ENCODE peak calls at places on chromosomes 2 and 18, in ten cellular contexts. B, C, E, O, Z, Q, I, J, R and X are unnamed samples.

GRCh38 chr2:158716091-158716815 is 78.9 kb upstream of the DAPL1 start:
- DNase-seq in O (no peak), B (no peak), Z (no peak), Q (no peak), E (peak; percentile 88), I (no peak), J (no peak), R (peak; percentile 31), C (no peak), X (peak; percentile 57)

GRCh38 chr18:60667016-60667415 is 294.4 kb upstream of the MC4R start:
- DNase-seq in I (no peak), J (no peak), O (no peak), Q (no peak), R (no peak), C (no peak), B (no peak), E (no peak), Z (no peak), X (no peak)

GRCh38 chr2:118227698-118228508 is 139.6 kb downstream of the INSIG2 start:
- DNase-seq in R (no peak), I (no peak), B (no peak), E (no peak), Q (no peak), O (no peak), Z (no peak), J (no peak), C (no peak), X (peak; percentile 29)

GRCh38 chr2:1055014-1055595 is 104.5 kb downstream of the SNTG2 start:
- DNase-seq in B (peak; percentile 5), I (peak; percentile 89), R (no peak), Q (no peak), Z (peak; percentile 73), C (no peak), O (no peak), E (no peak), J (no peak), X (peak; percentile 82)

GRCh38 chr2:241620419-241620769 is 16.6 kb downstream of the THAP4 start:
- DNase-seq in C (no peak), J (no peak), R (no peak), O (no peak), Q (no peak), Z (no peak), B (no peak), E (no peak), I (no peak), X (no peak)

GRCh38 chr2:83113953-83114352 is 1345.1 kb downstream of the SUCLG1 start:
- DNase-seq in B (no peak), C (no peak), E (no peak), I (no peak), Q (no peak), J (no peak), R (no peak), O (no peak), Z (no peak), X (no peak)

GRCh38 chr2:227545990-227546389 is 52.7 kb upstream of the SCYGR2 start:
- DNase-seq in B (no peak), E (no peak), R (no peak), C (peak; percentile 51), J (no peak), Q (no peak), Z (no peak), O (no peak), I (no peak), X (peak; percentile 55)

GRCh38 chr2:12717988-12718661 is 1.4 kb downstream of the TRIB2 start:
- DNase-seq in I (peak; percentile 34), O (no peak), C (no peak), R (peak; percentile 23), Q (no peak), B (no peak), Z (no peak), J (no peak), E (no peak), X (peak; percentile 64)

GRCh38 chr2:43459455-43459854 is 136.4 kb downstream of the THADA start:
- DNase-seq in J (no peak), Q (no peak), E (no peak), Z (peak; percentile 61), I (no peak), C (no peak), B (no peak), O (no peak), R (no peak), X (no peak)

GRCh38 chr2:10654069-10654468 is 35.7 kb downstream of the NOL10 start:
- DNase-seq in R (no peak), C (peak; percentile 7), J (no peak), O (no peak), E (no peak), I (no peak), Q (peak; percentile 18), Z (peak; percentile 6), B (no peak), X (no peak)

GRCh38 chr2:160505236-160505635 is 11.6 kb upstream of the RBMS1 start:
- DNase-seq in Q (no peak), I (no peak), J (no peak), Z (no peak), E (peak; percentile 52), C (no peak), R (no peak), O (no peak), B (no peak), X (no peak)

GRCh38 chr18:72119082-72119481 is 425.1 kb downstream of the CBLN2 start:
- DNase-seq in Q (no peak), O (no peak), J (no peak), C (no peak), Z (no peak), E (no peak), R (no peak), B (no peak), I (no peak), X (no peak)

GRCh38 chr2:19955544-19956422 is 34.1 kb downstream of the WDR35 start:
- DNase-seq in E (peak; percentile 54), Z (peak; percentile 71), J (peak; percentile 20), Q (peak; percentile 3), I (peak; percentile 75), R (peak; percentile 41), O (peak; percentile 77), C (peak; percentile 56), B (peak; percentile 76), X (peak; percentile 85)

GRCh38 chr18:808086-808485 is 4.0 kb downstream of the YES1 start:
- DNase-seq in E (no peak), Q (no peak), B (no peak), J (no peak), C (no peak), Z (no peak), I (peak; percentile 24), O (no peak), R (no peak), X (no peak)

GRCh38 chr2:144671695-144672094 is 151.8 kb upstream of the ZEB2 start:
- DNase-seq in E (no peak), I (no peak), R (no peak), Z (no peak), C (no peak), O (no peak), B (no peak), J (no peak), Q (no peak), X (no peak)

GRCh38 chr2:240803191-240803590 is 16.8 kb downstream of the KIF1A start:
- DNase-seq in O (no peak), C (no peak), I (no peak), J (no peak), B (no peak), R (no peak), E (no peak), Z (no peak), Q (no peak), X (peak; percentile 28)

GRCh38 chr18:46718501-46719341 is 38.1 kb downstream of the ST8SIA5 start:
- DNase-seq in C (no peak), Q (no peak), O (no peak), B (peak; percentile 21), J (no peak), Z (peak; percentile 91), I (peak; percentile 61), E (no peak), R (no peak), X (peak; percentile 63)

GRCh38 chr2:108907822-108908716 is 81.0 kb downstream of the EDAR start:
- DNase-seq in I (no peak), J (no peak), B (no peak), Q (no peak), O (no peak), C (no peak), Z (no peak), E (no peak), R (no peak), X (peak; percentile 46)

GRCh38 chr2:2574401-2575184 is 243.5 kb upstream of the MYT1L start:
- DNase-seq in C (no peak), B (no peak), I (no peak), J (no peak), Q (no peak), O (no peak), R (no peak), Z (no peak), E (no peak), X (peak; percentile 43)

GRCh38 chr18:23799540-23799939 is 110.3 kb downstream of the LAMA3 start:
- DNase-seq in O (no peak), Z (no peak), R (no peak), B (no peak), E (no peak), Q (no peak), J (no peak), C (no peak), I (no peak), X (no peak)

GRCh38 chr18:8689431-8689830 is 15.9 kb upstream of the MTCL1 start:
- DNase-seq in E (no peak), R (no peak), B (no peak), Z (no peak), Q (no peak), C (no peak), J (no peak), O (no peak), I (no peak), X (no peak)

GRCh38 chr2:140465301-140465700 is 1665.5 kb downstream of the LRP1B start:
- DNase-seq in E (no peak), Z (no peak), C (no peak), Q (no peak), I (no peak), R (no peak), B (no peak), J (no peak), O (no peak), X (no peak)

GRCh38 chr2:38097611-38098350 is 21.8 kb upstream of the CYP1B1 start:
- DNase-seq in I (no peak), B (no peak), O (no peak), E (no peak), C (no peak), Z (no peak), R (no peak), J (no peak), Q (no peak), X (no peak)

GRCh38 chr2:54613794-54614257 is 109.6 kb upstream of the EML6 start:
- DNase-seq in O (no peak), Z (no peak), Q (no peak), C (no peak), E (no peak), J (no peak), I (no peak), B (no peak), R (no peak), X (peak; percentile 29)

GRCh38 chr2:134120160-134120717 is 133.6 kb upstream of the MGAT5 start:
- DNase-seq in J (no peak), Z (no peak), R (peak; percentile 8), I (peak; percentile 45), B (no peak), C (no peak), E (no peak), O (no peak), Q (no peak), X (peak; percentile 63)

GRCh38 chr2:3214065-3214464 is 163.6 kb downstream of the EIPR1 start:
- DNase-seq in Z (no peak), J (no peak), I (no peak), O (no peak), B (no peak), E (no peak), R (no peak), Q (no peak), C (no peak), X (peak; percentile 6)

GRCh38 chr2:67895171-67895941 is 167.4 kb downstream of the C1D start:
- DNase-seq in I (no peak), R (no peak), J (no peak), Z (no peak), C (no peak), B (no peak), E (no peak), O (peak; percentile 37), Q (no peak), X (no peak)

GRCh38 chr2:10486601-10487079 is 38.5 kb upstream of the ODC1 start:
- DNase-seq in B (no peak), Q (no peak), Z (no peak), R (no peak), O (no peak), I (no peak), C (no peak), E (no peak), J (no peak), X (peak; percentile 33)